ENCODE peak calls at places on chromosomes 6 and 20, in eight cellular contexts. One of them, this sample, is unnamed.
A peak's percentile ranks its signal among the peaks of the same experiment; 100 is the strongest.

GRCh38 chr20:48339147-48339985 is 488.4 kb downstream of the PREX1 start:
- DNase-seq in nephron progenitor cell: no peak
- DNase-seq in omental fat pad: no peak
- DNase-seq in activated gamma-delta T cell treated with Interleukin-2 at 50 U/mL for 16 hours: no peak
- DNase-seq in left ventricle myocardium superior: no peak
- DNase-seq in left lung: no peak
- DNase-seq in non-pigmented ciliary epithelial cell: peak; percentile 76
- DNase-seq in NCI-H774: no peak
- DNase-seq in this sample: no peak

GRCh38 chr20:49700411-49701185 is 13.1 kb downstream of the B4GALT5 start:
- DNase-seq in omental fat pad: no peak
- DNase-seq in left ventricle myocardium superior: no peak
- DNase-seq in non-pigmented ciliary epithelial cell: no peak
- DNase-seq in left lung: no peak
- DNase-seq in activated gamma-delta T cell treated with Interleukin-2 at 50 U/mL for 16 hours: no peak
- DNase-seq in NCI-H774: no peak
- DNase-seq in nephron progenitor cell: no peak
- DNase-seq in this sample: no peak

GRCh38 chr6:31834367-31834703 is 6.8 kb downstream of the HSPA1B start:
- DNase-seq in activated gamma-delta T cell treated with Interleukin-2 at 50 U/mL for 16 hours: no peak
- DNase-seq in non-pigmented ciliary epithelial cell: no peak
- DNase-seq in NCI-H774: peak; percentile 91
- DNase-seq in left lung: peak; percentile 96
- DNase-seq in nephron progenitor cell: peak; percentile 82
- DNase-seq in omental fat pad: no peak
- DNase-seq in left ventricle myocardium superior: peak; percentile 92
- DNase-seq in this sample: peak; percentile 95

GRCh38 chr6:89022747-89023289 is 57.7 kb upstream of the PNRC1 start:
- DNase-seq in NCI-H774: no peak
- DNase-seq in left ventricle myocardium superior: no peak
- DNase-seq in non-pigmented ciliary epithelial cell: no peak
- DNase-seq in left lung: no peak
- DNase-seq in activated gamma-delta T cell treated with Interleukin-2 at 50 U/mL for 16 hours: no peak
- DNase-seq in omental fat pad: no peak
- DNase-seq in nephron progenitor cell: no peak
- DNase-seq in this sample: no peak

GRCh38 chr6:148535976-148536375 is 193.3 kb downstream of the SASH1 start:
- DNase-seq in activated gamma-delta T cell treated with Interleukin-2 at 50 U/mL for 16 hours: no peak
- DNase-seq in left ventricle myocardium superior: no peak
- DNase-seq in nephron progenitor cell: no peak
- DNase-seq in NCI-H774: no peak
- DNase-seq in omental fat pad: no peak
- DNase-seq in left lung: no peak
- DNase-seq in non-pigmented ciliary epithelial cell: no peak
- DNase-seq in this sample: no peak

GRCh38 chr20:50690562-50690978 is 772 bp downstream of the RIPOR3 start:
- DNase-seq in non-pigmented ciliary epithelial cell: no peak
- DNase-seq in left lung: no peak
- DNase-seq in left ventricle myocardium superior: no peak
- DNase-seq in omental fat pad: no peak
- DNase-seq in NCI-H774: no peak
- DNase-seq in activated gamma-delta T cell treated with Interleukin-2 at 50 U/mL for 16 hours: no peak
- DNase-seq in nephron progenitor cell: no peak
- DNase-seq in this sample: no peak

GRCh38 chr20:61073376-61073775 is 178.7 kb upstream of the CDH4 start:
- DNase-seq in nephron progenitor cell: no peak
- DNase-seq in left lung: no peak
- DNase-seq in left ventricle myocardium superior: no peak
- DNase-seq in omental fat pad: no peak
- DNase-seq in activated gamma-delta T cell treated with Interleukin-2 at 50 U/mL for 16 hours: no peak
- DNase-seq in NCI-H774: no peak
- DNase-seq in non-pigmented ciliary epithelial cell: no peak
- DNase-seq in this sample: no peak

GRCh38 chr6:134503542-134504281 is 185.8 kb upstream of the SGK1 start:
- DNase-seq in left lung: no peak
- DNase-seq in non-pigmented ciliary epithelial cell: no peak
- DNase-seq in omental fat pad: no peak
- DNase-seq in NCI-H774: no peak
- DNase-seq in left ventricle myocardium superior: no peak
- DNase-seq in activated gamma-delta T cell treated with Interleukin-2 at 50 U/mL for 16 hours: no peak
- DNase-seq in nephron progenitor cell: no peak
- DNase-seq in this sample: no peak

GRCh38 chr6:83601119-83601518 is 88.8 kb downstream of the PRSS35 start:
- DNase-seq in left ventricle myocardium superior: no peak
- DNase-seq in non-pigmented ciliary epithelial cell: no peak
- DNase-seq in NCI-H774: no peak
- DNase-seq in activated gamma-delta T cell treated with Interleukin-2 at 50 U/mL for 16 hours: no peak
- DNase-seq in left lung: no peak
- DNase-seq in omental fat pad: no peak
- DNase-seq in nephron progenitor cell: no peak
- DNase-seq in this sample: no peak

GRCh38 chr6:160730911-160731310 is 28.9 kb downstream of the PLG start:
- DNase-seq in omental fat pad: no peak
- DNase-seq in left lung: no peak
- DNase-seq in non-pigmented ciliary epithelial cell: no peak
- DNase-seq in nephron progenitor cell: peak; percentile 35
- DNase-seq in left ventricle myocardium superior: no peak
- DNase-seq in activated gamma-delta T cell treated with Interleukin-2 at 50 U/mL for 16 hours: no peak
- DNase-seq in NCI-H774: no peak
- DNase-seq in this sample: no peak

GRCh38 chr20:36540551-36541211 is 638 bp upstream of the MYL9 start:
- DNase-seq in left ventricle myocardium superior: peak; percentile 40
- DNase-seq in activated gamma-delta T cell treated with Interleukin-2 at 50 U/mL for 16 hours: no peak
- DNase-seq in nephron progenitor cell: peak; percentile 35
- DNase-seq in left lung: no peak
- DNase-seq in non-pigmented ciliary epithelial cell: no peak
- DNase-seq in omental fat pad: no peak
- DNase-seq in NCI-H774: no peak
- DNase-seq in this sample: no peak

GRCh38 chr20:4195499-4195898 is 180.1 kb upstream of the RNF24 start:
- DNase-seq in activated gamma-delta T cell treated with Interleukin-2 at 50 U/mL for 16 hours: no peak
- DNase-seq in omental fat pad: no peak
- DNase-seq in left lung: no peak
- DNase-seq in NCI-H774: no peak
- DNase-seq in nephron progenitor cell: peak; percentile 52
- DNase-seq in left ventricle myocardium superior: no peak
- DNase-seq in non-pigmented ciliary epithelial cell: no peak
- DNase-seq in this sample: no peak

GRCh38 chr6:12485226-12485764 is 195.1 kb downstream of the EDN1 start:
- DNase-seq in activated gamma-delta T cell treated with Interleukin-2 at 50 U/mL for 16 hours: no peak
- DNase-seq in NCI-H774: no peak
- DNase-seq in non-pigmented ciliary epithelial cell: no peak
- DNase-seq in nephron progenitor cell: no peak
- DNase-seq in left lung: no peak
- DNase-seq in left ventricle myocardium superior: no peak
- DNase-seq in omental fat pad: no peak
- DNase-seq in this sample: no peak

GRCh38 chr20:37956099-37956498 is 53.2 kb downstream of the VSTM2L start:
- DNase-seq in NCI-H774: peak; percentile 71
- DNase-seq in left ventricle myocardium superior: no peak
- DNase-seq in non-pigmented ciliary epithelial cell: no peak
- DNase-seq in left lung: no peak
- DNase-seq in nephron progenitor cell: no peak
- DNase-seq in omental fat pad: no peak
- DNase-seq in activated gamma-delta T cell treated with Interleukin-2 at 50 U/mL for 16 hours: no peak
- DNase-seq in this sample: no peak

GRCh38 chr6:36526066-36526465 is 21.2 kb downstream of the STK38 start:
- DNase-seq in omental fat pad: no peak
- DNase-seq in activated gamma-delta T cell treated with Interleukin-2 at 50 U/mL for 16 hours: no peak
- DNase-seq in non-pigmented ciliary epithelial cell: no peak
- DNase-seq in left lung: no peak
- DNase-seq in NCI-H774: no peak
- DNase-seq in left ventricle myocardium superior: no peak
- DNase-seq in nephron progenitor cell: no peak
- DNase-seq in this sample: no peak

GRCh38 chr6:137707590-137708360 is 159.3 kb upstream of the TNFAIP3 start:
- DNase-seq in left ventricle myocardium superior: peak; percentile 36
- DNase-seq in left lung: no peak
- DNase-seq in NCI-H774: peak; percentile 83
- DNase-seq in omental fat pad: no peak
- DNase-seq in nephron progenitor cell: peak; percentile 37
- DNase-seq in non-pigmented ciliary epithelial cell: no peak
- DNase-seq in activated gamma-delta T cell treated with Interleukin-2 at 50 U/mL for 16 hours: peak; percentile 79
- DNase-seq in this sample: peak; percentile 65

This sample was measured in heart left ventricle.